ENCODE peak calls at places on chromosomes 1 and 21, in six cellular contexts. Y is neuronal stem cell, V is H9, Q is mesendoderm, S is H1, J is mesenchymal stem cell. M is an unnamed sample.

GRCh38 chr1:67863637-67864036 is 30.4 kb upstream of the GNG12 start:
- DNase-seq in S (no peak), Y (no peak), Q (no peak), J (no peak), V (no peak), M (no peak)

GRCh38 chr1:69172003-69173000 is 395.4 kb upstream of the LRRC7 start:
- DNase-seq in Y (no peak), J (no peak), V (no peak), S (no peak), Q (no peak), M (peak)

GRCh38 chr1:203167026-203167912 is 8.4 kb downstream of the MYBPH start:
- DNase-seq in Y (no peak), S (no peak), Q (peak), J (no peak), V (no peak), M (no peak)

GRCh38 chr1:29197590-29197924 is 15.9 kb upstream of the SRSF4 start:
- DNase-seq in J (peak), Q (peak), Y (no peak), S (no peak), V (peak), M (peak)

GRCh38 chr1:41784516-41785279 is 134.0 kb downstream of the HIVEP3 start:
- DNase-seq in Y (no peak), V (no peak), Q (no peak), J (no peak), S (no peak), M (no peak)

GRCh38 chr1:154774175-154774855 is 95.8 kb downstream of the KCNN3 start:
- DNase-seq in Y (no peak), S (no peak), Q (no peak), V (no peak), J (no peak), M (no peak)

GRCh38 chr1:247273013-247273412 is 17.1 kb downstream of the VN1R5 start:
- DNase-seq in V (no peak), Y (no peak), S (no peak), Q (no peak), J (no peak), M (no peak)

GRCh38 chr1:64187646-64188045 is 15.8 kb upstream of the UBE2U start:
- DNase-seq in Y (no peak), Q (no peak), S (no peak), J (no peak), V (no peak), M (no peak)

GRCh38 chr1:57550092-57550491 is 126.2 kb upstream of the DAB1 start:
- DNase-seq in V (no peak), Q (no peak), S (no peak), Y (no peak), J (no peak), M (no peak)

GRCh38 chr1:238336531-238336930 is 445.8 kb upstream of the ZP4 start:
- DNase-seq in Q (no peak), Y (no peak), J (no peak), S (no peak), V (no peak), M (no peak)

GRCh38 chr1:94038511-94038910 is 82.4 kb downstream of the ABCA4 start:
- DNase-seq in S (no peak), J (peak), V (no peak), Y (no peak), Q (no peak), M (peak)

GRCh38 chr1:113027008-113027407 is 46.0 kb upstream of the LRIG2 start:
- DNase-seq in S (no peak), Y (no peak), V (peak), J (no peak), Q (no peak), M (no peak)

GRCh38 chr1:17919525-17920439 is 164.6 kb downstream of the ACTL8 start:
- DNase-seq in S (peak), V (peak), Y (peak), Q (peak), J (peak), M (peak)

GRCh38 chr1:224014328-224014649 is 99.6 kb upstream of the FBXO28 start:
- DNase-seq in Q (peak), V (no peak), S (no peak), J (peak), Y (no peak), M (no peak)

GRCh38 chr1:1540015-1540816 is at the start of gene TMEM240:
- DNase-seq in V (peak), S (peak), J (peak), Q (peak), Y (peak), M (peak)

GRCh38 chr21:36479415-36480402 is at the start of gene CLDN14:
- DNase-seq in J (no peak), Q (no peak), Y (no peak), V (no peak), S (no peak), M (peak)

GRCh38 chr1:53619088-53619810 is 119.7 kb downstream of the GLIS1 start:
- DNase-seq in S (no peak), V (peak), Y (no peak), Q (no peak), J (no peak), M (no peak)

GRCh38 chr1:226625326-226625725 is 76.8 kb downstream of the STUM start:
- DNase-seq in J (no peak), Q (no peak), Y (no peak), S (no peak), V (no peak), M (no peak)

GRCh38 chr1:113140588-113141446 is 67.8 kb downstream of the LRIG2 start:
- DNase-seq in S (peak), J (peak), V (peak), Q (peak), Y (peak), M (peak)

GRCh38 chr1:109498161-109498801 is 4.4 kb downstream of the CYB561D1 start:
- DNase-seq in J (peak), S (no peak), V (peak), Y (peak), Q (peak), M (peak)

GRCh38 chr1:234611153-234611798 is 1.3 kb upstream of the IRF2BP2 start:
- DNase-seq in J (peak), V (peak), S (peak), Y (peak), Q (peak), M (peak)

GRCh38 chr1:19949016-19949415 is 25.6 kb upstream of the PLA2G2E start:
- DNase-seq in Y (no peak), V (peak), J (peak), S (peak), Q (peak), M (peak)

GRCh38 chr1:24163999-24164398 is 21.1 kb upstream of the IL22RA1 start:
- DNase-seq in Y (no peak), Q (no peak), S (no peak), J (no peak), V (no peak), M (no peak)

GRCh38 chr1:24282491-24282890 is 36.7 kb upstream of the GRHL3 start:
- DNase-seq in S (no peak), V (no peak), Y (no peak), Q (no peak), J (no peak), M (no peak)

GRCh38 chr1:7558041-7558461 is 213.0 kb upstream of the VAMP3 start:
- DNase-seq in Q (peak), Y (no peak), J (no peak), S (no peak), V (no peak), M (no peak)

GRCh38 chr1:155499953-155500621 is 62.5 kb downstream of the ASH1L start:
- DNase-seq in J (peak), Q (peak), Y (no peak), V (no peak), S (no peak), M (no peak)

GRCh38 chr1:208107817-208108608 is 136.2 kb downstream of the PLXNA2 start:
- DNase-seq in J (peak), S (no peak), Q (peak), Y (no peak), V (no peak), M (peak)

GRCh38 chr1:24308365-24309015 is 10.7 kb upstream of the GRHL3 start:
- DNase-seq in J (no peak), Y (no peak), V (peak), S (peak), Q (peak), M (no peak)

GRCh38 chr1:211788626-211789025 is 41.9 kb downstream of the LPGAT1 start:
- DNase-seq in Q (no peak), V (no peak), Y (no peak), J (peak), S (no peak), M (peak)

GRCh38 chr1:110452330-110452729 is 1.4 kb downstream of the PROK1 start:
- DNase-seq in Q (no peak), S (no peak), V (no peak), Y (no peak), J (no peak), M (no peak)

GRCh38 chr1:165129568-165130164 is 226.8 kb downstream of the LMX1A start:
- DNase-seq in V (peak), S (peak), Q (peak), J (peak), Y (peak), M (peak)

GRCh38 chr1:167276969-167277368 is 56.3 kb downstream of the POU2F1 start:
- DNase-seq in J (no peak), V (no peak), S (no peak), Q (no peak), Y (no peak), M (no peak)

GRCh38 chr1:39933956-39934941 is 20.7 kb upstream of the MFSD2A start:
- DNase-seq in Y (no peak), V (no peak), S (no peak), J (peak), Q (no peak), M (peak)

GRCh38 chr1:95145493-95145892 is 28.3 kb downstream of the TLCD4 start:
- DNase-seq in Q (no peak), Y (no peak), V (no peak), S (no peak), J (no peak), M (no peak)

GRCh38 chr1:5501206-5501980 is 490.8 kb downstream of the NPHP4 start:
- DNase-seq in S (no peak), Q (no peak), V (no peak), Y (no peak), J (no peak), M (no peak)

GRCh38 chr1:147622731-147623130 is 47.6 kb downstream of the ACP6 start:
- DNase-seq in Y (no peak), Q (no peak), S (no peak), J (peak), V (no peak), M (peak)

GRCh38 chr1:214574598-214575411 is 23.4 kb upstream of the PTPN14 start:
- DNase-seq in Y (no peak), S (no peak), V (no peak), Q (no peak), J (no peak), M (no peak)

GRCh38 chr1:104235141-104235540 is 485.4 kb downstream of the AMY1C start:
- DNase-seq in Y (no peak), V (no peak), J (no peak), Q (peak), S (no peak), M (no peak)

GRCh38 chr1:228317891-228318810 is 88.5 kb downstream of the TRIM11 start:
- DNase-seq in V (no peak), J (no peak), Y (no peak), Q (no peak), S (no peak), M (no peak)

GRCh38 chr1:220224033-220224432 is 48.2 kb downstream of the RAB3GAP2 start:
- DNase-seq in V (no peak), J (no peak), S (no peak), Y (no peak), Q (no peak), M (no peak)
- H2BK15ac ChIP-seq in V (no peak), J (no peak), S (no peak), Y (no peak), Q (no peak), M (no peak)

GRCh38 chr1:162846256-162847212 is 14.4 kb downstream of the CCDC190 start:
- DNase-seq in S (no peak), Q (no peak), Y (no peak), V (no peak), J (peak), M (peak)

GRCh38 chr1:162847839-162848453 is 13.0 kb downstream of the CCDC190 start:
- DNase-seq in V (peak), J (peak), Y (peak), S (no peak), Q (peak), M (peak)

GRCh38 chr1:162838863-162839262 is 22.1 kb downstream of the CCDC190 start:
- DNase-seq in Q (no peak), J (no peak), S (no peak), V (no peak), Y (no peak), M (no peak)

GRCh38 chr1:162840256-162840839 is 20.6 kb downstream of the CCDC190 start:
- DNase-seq in S (no peak), Q (peak), J (peak), V (no peak), Y (no peak), M (peak)

GRCh38 chr1:162844153-162844552 is 16.8 kb downstream of the CCDC190 start:
- DNase-seq in S (no peak), V (no peak), Y (no peak), Q (no peak), J (no peak), M (no peak)
- H2BK15ac ChIP-seq in S (no peak), V (no peak), Y (no peak), Q (no peak), J (no peak), M (no peak)

GRCh38 chr1:10398734-10399486 is at the start of gene PGD:
- DNase-seq in V (peak), Y (peak), J (peak), Q (peak), S (peak), M (peak)

GRCh38 chr1:10400013-10400412 is 1.1 kb downstream of the PGD start:
- DNase-seq in J (no peak), S (no peak), Y (no peak), V (no peak), Q (no peak), M (no peak)

GRCh38 chr1:10401281-10401680 is 2.4 kb downstream of the PGD start:
- DNase-seq in J (peak), Q (peak), S (no peak), V (no peak), Y (no peak), M (peak)

GRCh38 chr1:10398278-10398733 is 558 bp upstream of the PGD start:
- DNase-seq in V (no peak), J (no peak), Y (no peak), Q (no peak), S (no peak), M (no peak)

GRCh38 chr1:10399487-10399917 is 638 bp downstream of the PGD start:
- DNase-seq in J (peak), Q (no peak), Y (no peak), V (no peak), S (no peak), M (peak)
- H2BK15ac ChIP-seq in J (no peak), Q (no peak), Y (no peak), V (no peak), S (no peak), M (peak)

GRCh38 chr1:48232722-48233121 is 10.2 kb downstream of the SLC5A9 start:
- DNase-seq in Y (no peak), J (no peak), Q (no peak), S (no peak), V (no peak), M (no peak)
- H2BK15ac ChIP-seq in Y (no peak), J (no peak), Q (no peak), S (no peak), V (no peak), M (no peak)

GRCh38 chr1:244394346-244394745 is 57.4 kb downstream of the ADSS2 start:
- DNase-seq in J (no peak), S (no peak), V (no peak), Y (no peak), Q (no peak), M (no peak)

GRCh38 chr1:244394851-244395765 is 56.6 kb downstream of the ADSS2 start:
- DNase-seq in V (no peak), Q (no peak), J (no peak), Y (no peak), S (no peak), M (no peak)

GRCh38 chr1:244397086-244397485 is 54.6 kb downstream of the ADSS2 start:
- DNase-seq in V (no peak), Y (no peak), S (no peak), Q (no peak), J (no peak), M (no peak)

GRCh38 chr1:244393604-244394176 is 58.0 kb downstream of the ADSS2 start:
- DNase-seq in Q (no peak), J (no peak), Y (no peak), S (no peak), V (no peak), M (no peak)

DNA sequence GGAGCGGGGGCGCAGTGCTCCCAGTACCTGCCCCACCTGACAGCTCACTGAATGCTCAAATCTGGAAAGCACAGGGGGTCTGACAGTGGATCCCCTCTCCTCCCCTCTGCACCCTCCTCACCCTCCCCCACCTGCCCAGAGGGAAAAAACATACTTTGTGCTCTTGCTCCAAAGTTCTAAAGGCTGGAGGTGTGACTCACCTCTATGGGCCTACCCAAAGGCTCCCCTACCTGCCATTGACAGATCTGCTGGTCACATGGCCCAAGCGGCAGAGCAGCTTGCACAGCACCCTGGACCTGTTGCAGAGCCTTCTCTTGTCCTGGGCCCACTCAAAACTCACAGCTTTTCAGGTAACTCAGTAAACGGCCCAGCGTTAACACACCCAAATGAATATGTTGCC is 55.7 kb downstream of the ADSS2 start:
- DNase-seq in V (no peak), J (no peak), Y (no peak), Q (peak), S (no peak), M (no peak)
- H2BK15ac ChIP-seq in V (no peak), J (no peak), Y (no peak), Q (no peak), S (no peak), M (no peak)